ENCODE peak calls at places on chromosome 1, in eight cellular contexts. N, A, O, Y, E, C, G and J are unnamed samples.

GRCh38 chr1:43938892-43939587 is 5.4 kb downstream of the ARTN start:
- DNase-seq in N (no peak), O (no peak), E (no peak), Y (no peak), G (no peak), C (no peak), A (no peak), J (no peak)

GRCh38 chr1:56397811-56398231 is 181.5 kb downstream of the PLPP3 start:
- DNase-seq in G (no peak), A (no peak), O (peak; percentile 89), E (no peak), Y (no peak), N (no peak), C (no peak), J (no peak)

GRCh38 chr1:159823401-159823800 is 3.3 kb upstream of the SLAMF8 start:
- DNase-seq in E (no peak), Y (no peak), C (no peak), O (no peak), G (no peak), A (no peak), N (no peak), J (no peak)

GRCh38 chr1:46489638-46490602 is at the start of gene DMBX1:
- DNase-seq in E (peak; percentile 27), A (no peak), O (no peak), G (no peak), C (peak; percentile 30), Y (peak; percentile 54), N (peak; percentile 38), J (peak; percentile 28)

GRCh38 chr1:154862927-154863701 is 7.0 kb downstream of the KCNN3 start:
- DNase-seq in Y (no peak), O (no peak), C (no peak), E (no peak), G (no peak), N (no peak), A (no peak), J (no peak)

GRCh38 chr1:115706774-115707425 is 61.6 kb downstream of the CASQ2 start:
- DNase-seq in A (no peak), E (peak; percentile 53), O (peak; percentile 62), G (no peak), Y (no peak), C (no peak), N (no peak), J (peak; percentile 57)

GRCh38 chr1:229924639-229925038 is 142.4 kb upstream of the GALNT2 start:
- DNase-seq in G (no peak), A (no peak), N (no peak), E (no peak), C (no peak), O (no peak), Y (no peak), J (no peak)

GRCh38 chr1:146032613-146033219 is 11.2 kb upstream of the HJV start:
- DNase-seq in N (no peak), G (no peak), A (no peak), Y (no peak), O (peak; percentile 60), C (no peak), E (peak; percentile 69), J (peak; percentile 77)

GRCh38 chr1:167428418-167428817 is 89.9 kb downstream of the CD247 start:
- DNase-seq in Y (no peak), A (no peak), C (no peak), N (no peak), O (peak; percentile 72), E (peak; percentile 66), G (no peak), J (no peak)

GRCh38 chr1:222263791-222264190 is 284.1 kb downstream of the HHIPL2 start:
- DNase-seq in E (no peak), Y (no peak), N (no peak), A (no peak), G (no peak), O (no peak), C (no peak), J (no peak)

GRCh38 chr1:161307230-161307768 is 2.5 kb downstream of the MPZ start:
- DNase-seq in E (peak; percentile 50), O (peak; percentile 91), C (no peak), Y (no peak), G (no peak), A (no peak), N (no peak), J (peak; percentile 35)

GRCh38 chr1:160416369-160416768 is 16.0 kb downstream of the VANGL2 start:
- DNase-seq in N (no peak), O (peak; percentile 26), E (peak; percentile 48), C (peak; percentile 45), Y (no peak), A (no peak), G (no peak), J (peak; percentile 77)

GRCh38 chr1:201313086-201313485 is 29.8 kb downstream of the PKP1 start:
- DNase-seq in O (no peak), N (no peak), Y (no peak), C (no peak), G (no peak), A (no peak), E (no peak), J (no peak)

GRCh38 chr1:113981962-113982931 is 3.0 kb downstream of the OLFML3 start:
- DNase-seq in C (no peak), G (no peak), O (peak; percentile 90), E (peak; percentile 72), N (peak; percentile 83), A (no peak), Y (peak; percentile 50), J (peak; percentile 72)

GRCh38 chr1:35883681-35884155 is 709 bp downstream of the AGO1 start:
- DNase-seq in O (peak; percentile 13), E (peak; percentile 15), A (no peak), Y (peak; percentile 54), C (peak; percentile 54), G (no peak), N (peak; percentile 70), J (no peak)

GRCh38 chr1:26350701-26351590 is 3.0 kb downstream of the CRYBG2 start:
- DNase-seq in A (no peak), C (peak; percentile 51), N (no peak), O (peak; percentile 15), Y (no peak), E (peak; percentile 94), G (no peak), J (no peak)

GRCh38 chr1:180542530-180543171 is 16.1 kb upstream of the OVAAL start:
- DNase-seq in C (no peak), E (peak; percentile 52), Y (no peak), O (peak; percentile 21), G (no peak), A (no peak), N (no peak), J (no peak)